ENCODE peak calls at places on chromosomes 5 and 9, in six cellular contexts. S, C, A, W, L and M are unnamed samples.

GRCh38 chr5:56011835-56012234 is 17.1 kb upstream of the IL6ST start:
- DNase-seq in A (no peak), S (no peak), C (no peak), L (peak), W (no peak), M (no peak)

GRCh38 chr5:124546643-124547042 is 199.8 kb downstream of the ZNF608 start:
- DNase-seq in C (no peak), A (peak), S (no peak), W (no peak), L (peak), M (no peak)

GRCh38 chr5:93585054-93585751 is 2.2 kb downstream of the NR2F1 start:
- DNase-seq in W (no peak), A (peak), L (peak), S (peak), C (peak), M (no peak)

GRCh38 chr5:163338-163620 is 28.0 kb upstream of the LRRC14B start:
- DNase-seq in L (no peak), C (no peak), A (no peak), W (no peak), S (no peak), M (no peak)

GRCh38 chr5:139470821-139471300 is at the start of gene SMIM33:
- DNase-seq in S (no peak), A (no peak), W (no peak), L (no peak), C (no peak), M (peak)

GRCh38 chr5:151585970-151586369 is 5.2 kb downstream of the FAT2 start:
- DNase-seq in W (no peak), A (no peak), L (no peak), S (peak), C (no peak), M (no peak)

GRCh38 chr5:142612388-142612787 is 73.5 kb downstream of the FGF1 start:
- DNase-seq in S (no peak), L (no peak), W (no peak), A (no peak), C (no peak), M (no peak)

GRCh38 chr5:180640765-180641565 is 8.4 kb downstream of the FLT4 start:
- DNase-seq in L (no peak), W (no peak), C (peak), S (peak), A (no peak), M (peak)

GRCh38 chr9:134655101-134655500 is 13.5 kb downstream of the COL5A1 start:
- DNase-seq in S (no peak), W (no peak), L (no peak), C (no peak), A (no peak), M (no peak)

GRCh38 chr9:94490465-94490864 is 64.4 kb upstream of the PCAT7 start:
- DNase-seq in L (no peak), W (no peak), C (no peak), A (no peak), S (no peak), M (no peak)

GRCh38 chr9:96256800-96257199 is 45.2 kb downstream of the HSD17B3 start:
- DNase-seq in L (no peak), W (no peak), S (no peak), A (no peak), C (no peak), M (no peak)

GRCh38 chr5:109604758-109605157 is 85.0 kb upstream of the MAN2A1 start:
- DNase-seq in L (no peak), S (no peak), A (no peak), W (no peak), C (no peak), M (no peak)

GRCh38 chr5:14503017-14503680 is 78.4 kb upstream of the OTULINL start:
- DNase-seq in W (no peak), S (no peak), L (no peak), A (no peak), C (no peak), M (no peak)

GRCh38 chr5:179266291-179267070 is 78.8 kb downstream of the ADAMTS2 start:
- DNase-seq in A (no peak), S (peak), W (no peak), L (no peak), C (peak), M (peak)

GRCh38 chr9:128703616-128704355 is 1.5 kb downstream of the PKN3 start:
- DNase-seq in C (peak), W (no peak), A (no peak), L (no peak), S (peak), M (peak)

GRCh38 chr5:530001-530400 is 5.8 kb upstream of the SLC9A3 start:
- DNase-seq in A (no peak), S (no peak), L (no peak), W (no peak), C (no peak), M (no peak)

GRCh38 chr9:106655966-106656365 is 207.0 kb upstream of the ZNF462 start:
- DNase-seq in A (peak), S (no peak), L (no peak), C (no peak), W (no peak), M (no peak)

GRCh38 chr9:134209731-134210311 is 45.5 kb upstream of the RNU6ATAC start:
- DNase-seq in C (peak), A (no peak), W (no peak), S (peak), L (no peak), M (no peak)

GRCh38 chr9:137745541-137745991 is 126.8 kb downstream of the EHMT1 start:
- DNase-seq in L (peak), A (peak), W (no peak), C (no peak), S (no peak), M (no peak)

GRCh38 chr9:126166291-126166690 is 160.3 kb upstream of the MVB12B start:
- DNase-seq in W (no peak), C (no peak), L (no peak), A (no peak), S (no peak), M (no peak)

GRCh38 chr5:135462304-135462703 is 10.2 kb upstream of the TIFAB start:
- DNase-seq in A (peak), C (peak), W (no peak), L (peak), S (peak), M (no peak)